ENCODE peak calls at places on chromosomes 16 and 17, in six cellular contexts. J is NCI-H1105, G is SK-N-SH, U is bronchial epithelial cell, R is occipital lobe, C is NCI-H1092. M is an unnamed sample.
A peak's percentile ranks its signal among the peaks of the same experiment; 100 is the strongest.

GRCh38 chr17:39738568-39738901 is 797 bp downstream of the GRB7 start:
- DNase-seq in G (no peak), U (peak; percentile 50), C (no peak), J (peak; percentile 46), R (no peak), M (no peak)

GRCh38 chr17:56292010-56292409 is 138.7 kb downstream of the ANKFN1 start:
- DNase-seq in G (no peak), J (no peak), R (no peak), U (peak; percentile 61), C (no peak), M (no peak)

GRCh38 chr17:57271821-57272220 is 15.5 kb downstream of the MSI2 start:
- DNase-seq in J (no peak), U (no peak), C (no peak), G (no peak), R (no peak), M (peak; percentile 15)

GRCh38 chr17:79626156-79626890 is 15.5 kb upstream of the RBFOX3 start:
- DNase-seq in G (peak; percentile 36), C (no peak), J (no peak), U (no peak), R (no peak), M (peak; percentile 28)

GRCh38 chr17:71237903-71238538 is 882.8 kb upstream of the SOX9 start:
- DNase-seq in J (peak; percentile 11), U (peak; percentile 62), R (no peak), G (peak; percentile 12), C (peak; percentile 43), M (peak; percentile 26)

GRCh38 chr17:64183815-64184397 is 54.0 kb upstream of the ERN1 start:
- DNase-seq in C (no peak), R (no peak), U (peak; percentile 43), G (no peak), J (no peak), M (no peak)

GRCh38 chr16:4373909-4374742 is 2.5 kb downstream of the VASN start:
- DNase-seq in C (no peak), J (no peak), R (peak; percentile 53), G (no peak), U (peak; percentile 60), M (no peak)

GRCh38 chr16:11100239-11100750 is 155.7 kb downstream of the SOCS1 start:
- DNase-seq in J (no peak), C (no peak), G (no peak), R (peak; percentile 19), U (no peak), M (no peak)

GRCh38 chr16:27980919-27981670 is 82.4 kb downstream of the GSG1L start:
- DNase-seq in U (no peak), R (no peak), C (no peak), G (peak; percentile 40), J (no peak), M (peak; percentile 77)

GRCh38 chr16:27109666-27110523 is 43.2 kb downstream of the C16orf82 start:
- DNase-seq in G (peak; percentile 93), U (peak; percentile 20), R (peak; percentile 22), C (peak; percentile 36), J (peak; percentile 56), M (peak; percentile 94)

GRCh38 chr17:66549312-66549705 is 246.9 kb downstream of the PRKCA start:
- DNase-seq in R (no peak), U (no peak), J (no peak), G (no peak), C (no peak), M (no peak)

GRCh38 chr16:12906271-12906670 is 4.9 kb downstream of the SHISA9 start:
- DNase-seq in C (no peak), R (no peak), U (no peak), G (no peak), J (no peak), M (no peak)

GRCh38 chr17:65463242-65463641 is 98.2 kb downstream of the AXIN2 start:
- DNase-seq in G (no peak), C (no peak), U (peak; percentile 90), J (no peak), R (no peak), M (no peak)

GRCh38 chr16:60458255-60458654 is 1578.0 kb downstream of the CDH8 start:
- DNase-seq in R (no peak), J (no peak), C (no peak), U (no peak), G (no peak), M (no peak)

GRCh38 chr16:50696575-50697420 is 3.4 kb downstream of the NOD2 start:
- DNase-seq in G (no peak), U (peak; percentile 87), R (no peak), C (no peak), J (no peak), M (no peak)

GRCh38 chr16:88602091-88602490 is 31.9 kb downstream of the ZC3H18 start:
- DNase-seq in U (no peak), R (no peak), C (no peak), G (no peak), J (no peak), M (no peak)

GRCh38 chr17:44942456-44942855 is 5.1 kb downstream of the KIF18B start:
- DNase-seq in G (peak; percentile 10), R (no peak), U (no peak), C (no peak), J (no peak), M (peak; percentile 29)

GRCh38 chr17:61253937-61254677 is 145.5 kb upstream of the TBX2 start:
- DNase-seq in C (no peak), R (no peak), G (no peak), U (no peak), J (no peak), M (no peak)

M was measured in D341Med.